ENCODE peak calls at places on chromosomes 6 and 20, in nine cellular contexts. L is right atrium auricular region, M is HCT116, Y is adrenal gland, I is breast epithelium, U is AG10803, B is lung, E is Caco-2, D is endothelial cell of umbilical vein. T is an unnamed sample.

GRCh38 chr6:3453410-3453809 is 3.4 kb downstream of the SLC22A23 start:
- DNase-seq in L (no peak), M (no peak), Y (no peak), I (no peak), U (no peak), B (no peak), E (no peak), D (no peak), T (no peak)

GRCh38 chr6:132964101-132964867 is 149.9 kb downstream of the RPS12 start:
- DNase-seq in L (no peak), M (no peak), Y (no peak), I (no peak), U (no peak), B (no peak), E (no peak), D (peak; percentile 97), T (no peak)

GRCh38 chr6:684831-685636 is 7.9 kb downstream of the EXOC2 start:
- DNase-seq in L (no peak), M (no peak), Y (no peak), I (no peak), U (peak; percentile 42), B (no peak), E (no peak), D (peak; percentile 40), T (no peak)

GRCh38 chr6:39214120-39214813 is 15.0 kb downstream of the KCNK5 start:
- DNase-seq in L (no peak), M (no peak), Y (no peak), I (no peak), U (no peak), B (no peak), E (no peak), D (no peak), T (no peak)

GRCh38 chr20:14716251-14716650 is 378.8 kb upstream of the FLRT3 start:
- DNase-seq in L (no peak), M (no peak), Y (no peak), I (no peak), U (no peak), B (no peak), E (no peak), D (no peak), T (no peak)

GRCh38 chr6:45421700-45422540 is 44.2 kb upstream of the SUPT3H start:
- DNase-seq in L (no peak), M (no peak), Y (peak; percentile 27), I (no peak), U (peak; percentile 76), B (peak; percentile 48), E (peak; percentile 35), D (peak; percentile 48), T (peak; percentile 66)

GRCh38 chr20:20369353-20370086 is 1.6 kb downstream of the INSM1 start:
- DNase-seq in L (no peak), M (no peak), Y (no peak), I (no peak), U (no peak), B (no peak), E (no peak), D (no peak), T (peak; percentile 36)

GRCh38 chr6:46954819-46955520 is 33.2 kb upstream of the ADGRF5 start:
- DNase-seq in L (no peak), M (no peak), Y (peak; percentile 45), I (no peak), U (no peak), B (peak; percentile 54), E (no peak), D (peak; percentile 65), T (no peak)

GRCh38 chr6:123323419-123324329 is 313.1 kb downstream of the TRDN start:
- DNase-seq in L (no peak), M (no peak), Y (no peak), I (no peak), U (peak; percentile 1), B (no peak), E (no peak), D (no peak), T (no peak)

GRCh38 chr6:145722190-145722589 is 13.1 kb downstream of the EPM2A start:
- DNase-seq in L (no peak), M (no peak), Y (no peak), I (no peak), U (no peak), B (no peak), E (no peak), D (no peak), T (no peak)

GRCh38 chr20:35742741-35743523 is 872 bp upstream of the RBM39 start:
- DNase-seq in L (no peak), M (no peak), Y (no peak), I (no peak), U (no peak), B (no peak), E (no peak), D (peak; percentile 57), T (no peak)

GRCh38 chr6:130783416-130784107 is 43.6 kb upstream of the SMLR1 start:
- DNase-seq in L (no peak), M (no peak), Y (no peak), I (no peak), U (no peak), B (no peak), E (no peak), D (peak; percentile 26), T (no peak)

GRCh38 chr20:34364013-34364382 is 925 bp downstream of the ITCH start:
- DNase-seq in L (no peak), M (no peak), Y (peak; percentile 34), I (no peak), U (peak; percentile 53), B (peak; percentile 30), E (no peak), D (peak; percentile 60), T (no peak)

GRCh38 chr6:106315765-106316375 is 9.7 kb downstream of the ATG5 start:
- DNase-seq in L (no peak), M (no peak), Y (no peak), I (no peak), U (no peak), B (no peak), E (no peak), D (peak; percentile 23), T (no peak)

GRCh38 chr6:158803733-158804143 is 15.4 kb downstream of the EZR start:
- DNase-seq in L (no peak), M (no peak), Y (no peak), I (no peak), U (peak; percentile 54), B (no peak), E (peak; percentile 68), D (peak; percentile 67), T (no peak)

GRCh38 chr6:31829633-31830492 is 2.3 kb downstream of the HSPA1B start:
- DNase-seq in L (no peak), M (no peak), Y (no peak), I (no peak), U (peak; percentile 51), B (no peak), E (no peak), D (peak; percentile 76), T (no peak)

GRCh38 chr6:23414204-23414501 is 711.9 kb upstream of the NRSN1 start:
- DNase-seq in L (no peak), M (no peak), Y (no peak), I (no peak), U (peak; percentile 38), B (no peak), E (no peak), D (peak; percentile 91), T (no peak)

GRCh38 chr6:42124223-42124836 is 18.1 kb downstream of the C6orf132 start:
- DNase-seq in L (no peak), M (no peak), Y (no peak), I (no peak), U (no peak), B (no peak), E (no peak), D (no peak), T (no peak)
- TF ChIP-seq CTCF in L (no peak), M (no peak), Y (no peak), I (no peak), U (no peak), B (no peak), E (no peak), D (no peak), T (no peak)

DNA sequence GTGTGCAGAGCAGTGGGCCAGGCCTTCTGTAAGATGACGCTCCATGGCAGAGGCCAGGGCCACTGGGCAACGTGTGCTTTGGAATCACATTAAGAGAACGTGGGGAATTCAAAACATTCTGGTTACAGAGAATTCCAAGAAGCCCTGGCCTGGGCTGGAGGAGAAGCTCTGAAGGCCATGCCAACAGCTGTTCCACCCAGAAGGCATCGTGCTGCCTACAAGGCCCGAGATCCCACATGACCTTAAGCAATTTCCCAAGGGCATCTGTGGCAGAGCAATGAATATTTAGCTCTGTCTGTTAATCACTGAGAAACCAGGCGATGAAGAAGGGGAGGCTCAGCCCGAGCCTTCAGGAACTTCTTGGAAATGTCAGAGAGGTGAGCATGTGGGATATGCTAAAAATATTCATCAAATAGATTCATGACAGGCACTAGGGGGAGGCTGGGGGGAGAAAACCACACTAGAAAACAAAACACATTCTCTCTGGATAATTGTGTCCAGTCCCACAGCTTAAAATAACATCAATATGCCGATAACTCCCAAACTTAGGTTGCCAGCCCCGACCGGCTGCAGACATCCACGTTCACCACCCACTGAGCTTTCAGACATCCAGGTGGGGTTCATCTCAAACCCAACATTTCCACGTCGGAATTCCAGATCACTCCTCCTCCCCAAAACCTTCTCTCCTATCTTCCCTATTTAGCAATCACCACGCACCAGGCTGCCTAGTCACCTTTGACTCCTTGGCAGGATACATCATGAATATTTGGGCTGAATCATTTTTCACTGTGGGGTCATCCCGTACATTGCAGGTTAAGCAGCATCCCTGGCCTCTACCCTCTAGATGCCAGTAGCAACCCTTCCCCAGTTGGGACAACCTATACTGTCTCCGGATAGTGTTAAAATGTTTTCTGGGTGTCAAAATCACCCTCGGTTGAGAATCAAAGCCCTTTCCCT is 6.6 kb downstream of the SULF2 start:
- DNase-seq in L (no peak), M (no peak), Y (no peak), I (no peak), U (peak; percentile 91), B (no peak), E (no peak), D (no peak), T (no peak)
- TF ChIP-seq CTCF in L (no peak), M (no peak), Y (no peak), I (no peak), U (no peak), B (no peak), E (no peak), D (no peak), T (no peak)

GRCh38 chr6:25472314-25472713 is 179.7 kb upstream of the SCGN start:
- DNase-seq in L (no peak), M (no peak), Y (no peak), I (no peak), U (no peak), B (no peak), E (no peak), D (no peak), T (no peak)
- TF ChIP-seq CTCF in L (no peak), M (peak; percentile 24), Y (peak; percentile 28), I (no peak), U (peak; percentile 11), B (no peak), E (peak; percentile 6), D (no peak), T (no peak)

DNA sequence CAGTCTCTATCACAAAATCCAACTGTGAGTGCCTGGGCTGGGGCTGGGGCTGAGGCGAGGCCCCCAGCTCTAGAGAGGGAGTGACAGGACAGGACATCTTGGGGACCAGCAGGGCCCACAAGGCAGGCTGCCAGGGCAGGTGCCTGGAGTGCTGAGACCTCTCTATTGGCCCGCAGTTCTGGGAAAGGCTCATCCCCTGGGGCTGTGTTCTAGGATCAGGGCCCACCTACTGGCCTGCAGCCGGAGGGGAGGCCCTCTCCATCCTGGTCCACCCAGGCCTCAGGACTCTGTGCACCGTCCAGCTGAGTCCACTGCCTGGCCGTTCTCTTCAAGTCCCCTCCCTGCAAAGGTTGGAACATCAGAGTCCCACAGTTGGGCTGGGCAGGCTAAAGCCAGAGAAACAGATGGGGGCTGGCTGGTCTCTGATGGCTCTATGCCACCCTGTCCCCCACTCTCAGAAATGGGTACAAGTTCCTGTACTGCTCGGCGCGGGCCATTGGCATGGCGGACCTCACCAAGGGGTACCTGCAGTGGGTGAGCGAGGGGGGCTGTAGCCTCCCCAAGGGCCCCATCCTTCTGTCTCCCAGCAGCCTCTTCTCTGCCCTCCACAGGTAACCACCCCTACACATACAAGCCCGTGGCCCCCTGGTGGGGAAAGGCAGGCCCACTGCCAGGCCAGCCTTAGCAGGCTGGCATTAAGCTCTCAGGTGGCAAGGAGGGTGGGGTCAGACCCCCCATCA is 9.0 kb downstream of the EMILIN3 start:
- DNase-seq in L (no peak), M (no peak), Y (no peak), I (no peak), U (no peak), B (no peak), E (no peak), D (no peak), T (no peak)
- TF ChIP-seq CTCF in L (no peak), M (peak; percentile 25), Y (no peak), I (no peak), U (no peak), B (no peak), E (peak; percentile 39), D (no peak), T (no peak)